ENCODE peak calls at places on chromosomes 12 and 14, in six cellular contexts. W is germinal center; G is stimulated activated CD4-positive, alpha-beta T cell treated with anti-CD3 and anti-CD28 coated beads, Interleukin-1b, Interleukin-23, amount 100 ng/mL, for 24 hours; H is lower leg skin; B is neural crest cell; Q is fibroblast of mammary gland. P is an unnamed sample.

GRCh38 chr12:47088021-47088944 is 8.5 kb upstream of the AMIGO2 start:
- DNase-seq in H (no peak), G (no peak), B (no peak), W (no peak), Q (no peak), P (peak; percentile 41)

GRCh38 chr14:49957089-49957852 is 64.4 kb downstream of the ARF6 start:
- DNase-seq in Q (no peak), B (no peak), W (no peak), H (peak; percentile 25), G (no peak), P (no peak)

GRCh38 chr12:45732250-45732649 is 2.7 kb downstream of the ARID2 start:
- DNase-seq in Q (peak; percentile 34), G (no peak), W (no peak), B (no peak), H (no peak), P (no peak)

GRCh38 chr12:121061831-121062230 is 22.8 kb upstream of the OASL start:
- DNase-seq in B (no peak), W (no peak), G (no peak), H (no peak), Q (peak; percentile 23), P (no peak)

GRCh38 chr14:91348861-91349465 is 68.7 kb downstream of the CCDC88C start:
- DNase-seq in H (no peak), G (no peak), Q (peak; percentile 7), W (no peak), B (no peak), P (no peak)

GRCh38 chr14:89702151-89702936 is 252.2 kb downstream of the EFCAB11 start:
- DNase-seq in H (peak; percentile 87), B (no peak), G (no peak), W (no peak), Q (peak; percentile 94), P (no peak)

GRCh38 chr14:72443256-72443655 is 450.6 kb downstream of the DPF3 start:
- DNase-seq in B (no peak), H (peak; percentile 32), G (no peak), Q (no peak), W (no peak), P (no peak)

GRCh38 chr14:28629328-28630004 is 137.1 kb upstream of the FOXG1 start:
- DNase-seq in W (no peak), G (no peak), H (no peak), B (no peak), Q (no peak), P (no peak)

GRCh38 chr12:66028388-66028787 is 102.2 kb downstream of the LLPH start:
- DNase-seq in G (no peak), B (no peak), W (no peak), H (no peak), Q (no peak), P (no peak)

GRCh38 chr12:115942346-115942745 is 335.1 kb downstream of the MED13L start:
- DNase-seq in W (no peak), B (no peak), Q (no peak), H (no peak), G (no peak), P (no peak)

GRCh38 chr12:16385779-16386646 is 38.6 kb downstream of the MGST1 start:
- DNase-seq in Q (peak; percentile 77), W (no peak), H (no peak), G (no peak), B (no peak), P (peak; percentile 49)

GRCh38 chr12:114407566-114408411 is 1.8 kb upstream of the TBX5 start:
- DNase-seq in G (no peak), B (no peak), H (no peak), Q (peak; percentile 64), W (no peak), P (no peak)

GRCh38 chr14:51441001-51441400 is 201.0 kb downstream of the TMX1 start:
- DNase-seq in W (no peak), Q (no peak), G (no peak), B (no peak), H (no peak), P (no peak)

GRCh38 chr12:40551466-40551865 is 140.8 kb upstream of the CNTN1 start:
- DNase-seq in H (no peak), B (no peak), G (no peak), W (no peak), Q (peak; percentile 1), P (no peak)

GRCh38 chr14:76326918-76327689 is 48.8 kb upstream of the ESRRB start:
- DNase-seq in W (no peak), G (no peak), Q (no peak), H (no peak), B (no peak), P (no peak)

GRCh38 chr12:94648578-94648977 is 1.8 kb downstream of the TMCC3 start:
- DNase-seq in W (no peak), B (no peak), G (no peak), Q (peak; percentile 74), H (no peak), P (no peak)

GRCh38 chr12:89895591-89895990 is 187.0 kb upstream of the ATP2B1 start:
- DNase-seq in H (no peak), G (no peak), B (no peak), W (no peak), Q (no peak), P (no peak)

GRCh38 chr12:131759176-131759575 is 48.3 kb downstream of the SFSWAP start:
- DNase-seq in W (no peak), G (no peak), Q (no peak), H (no peak), B (no peak), P (no peak)

GRCh38 chr14:91414475-91415342 is 2.9 kb downstream of the CCDC88C start:
- DNase-seq in G (no peak), Q (no peak), H (no peak), W (peak; percentile 1), B (no peak), P (no peak)

GRCh38 chr14:23018107-23018506 is 8.2 kb upstream of the C14orf93 start:
- DNase-seq in Q (no peak), W (no peak), G (no peak), B (no peak), H (no peak), P (no peak)

GRCh38 chr12:108298761-108299275 is 40.3 kb downstream of the CMKLR1 start:
- DNase-seq in Q (no peak), B (no peak), W (no peak), H (peak; percentile 72), G (no peak), P (no peak)

GRCh38 chr12:104519190-104519857 is 62.6 kb downstream of the CHST11 start:
- DNase-seq in W (peak; percentile 23), B (no peak), Q (no peak), G (no peak), H (no peak), P (no peak)

GRCh38 chr12:102023343-102023930 is 38.4 kb downstream of the WASHC3 start:
- DNase-seq in G (no peak), W (no peak), B (no peak), H (no peak), Q (peak; percentile 28), P (no peak)

GRCh38 chr12:116620085-116620734 is 61.0 kb downstream of the MAP1LC3B2 start:
- DNase-seq in H (no peak), W (no peak), Q (no peak), B (no peak), G (no peak), P (peak; percentile 26)

GRCh38 chr12:3170423-3171194 is 93.4 kb downstream of the TSPAN9 start:
- DNase-seq in W (no peak), G (no peak), Q (peak; percentile 97), H (no peak), B (no peak), P (no peak)

GRCh38 chr12:57158665-57159064 is 11.2 kb upstream of the LRP1-AS start:
- DNase-seq in Q (no peak), G (no peak), B (no peak), W (no peak), H (no peak), P (no peak)

GRCh38 chr14:33062476-33062875 is 123.8 kb downstream of the NPAS3 start:
- DNase-seq in H (no peak), B (no peak), G (no peak), Q (no peak), W (no peak), P (no peak)

GRCh38 chr14:64293976-64294671 is at the start of gene ESR2:
- DNase-seq in B (peak; percentile 27), Q (peak; percentile 37), G (no peak), H (no peak), W (peak; percentile 59), P (no peak)

GRCh38 chr12:58310368-58310767 is 369.0 kb downstream of the ATP23 start:
- DNase-seq in W (no peak), B (no peak), Q (peak; percentile 73), G (no peak), H (no peak), P (no peak)

GRCh38 chr14:78259831-78260230 is 89.7 kb downstream of the NRXN3 start:
- DNase-seq in Q (no peak), H (no peak), W (no peak), B (no peak), G (no peak), P (no peak)

GRCh38 chr12:68109444-68110217 is 49.9 kb downstream of the IFNG start:
- DNase-seq in W (no peak), G (no peak), Q (no peak), H (no peak), B (no peak), P (no peak)

GRCh38 chr14:72254940-72255472 is 322.8 kb downstream of the RGS6 start:
- DNase-seq in G (no peak), H (no peak), W (no peak), Q (no peak), B (no peak), P (no peak)

GRCh38 chr12:76450690-76451089 is 102.5 kb upstream of the BBS10 start:
- DNase-seq in B (no peak), H (no peak), W (no peak), G (no peak), Q (peak; percentile 92), P (no peak)

GRCh38 chr12:130989391-130989790 is 35.7 kb downstream of the ADGRD1 start:
- DNase-seq in G (no peak), H (peak; percentile 76), B (no peak), Q (no peak), W (no peak), P (no peak)

GRCh38 chr12:49588761-49589516 is 16.5 kb downstream of the FAM186B start:
- DNase-seq in Q (peak; percentile 23), B (no peak), W (no peak), H (peak; percentile 45), G (no peak), P (no peak)

P was measured in HuH-7.5.